ENCODE peak calls at places on chromosomes 3 and 15, in seven cellular contexts. One of them, this sample, is unnamed.

GRCh38 chr15:40289140-40289775 is 6.4 kb upstream of the ANKRD63 start:
- DNase-seq in fibroblast of pulmonary artery: no peak
- DNase-seq in stomach: peak; percentile 80
- DNase-seq in foreskin fibroblast: no peak
- DNase-seq in OCI-LY7: no peak
- DNase-seq in PC-3: peak; percentile 61
- DNase-seq in uterus: no peak
- DNase-seq in this sample: no peak

GRCh38 chr3:134369861-134370596 is 4.2 kb downstream of the AMOTL2 start:
- DNase-seq in fibroblast of pulmonary artery: peak; percentile 43
- DNase-seq in stomach: no peak
- DNase-seq in foreskin fibroblast: peak; percentile 34
- DNase-seq in OCI-LY7: no peak
- DNase-seq in PC-3: no peak
- DNase-seq in uterus: no peak
- DNase-seq in this sample: no peak

GRCh38 chr3:54870423-54870822 is 57.4 kb downstream of the LRTM1 start:
- DNase-seq in fibroblast of pulmonary artery: peak; percentile 94
- DNase-seq in stomach: no peak
- DNase-seq in foreskin fibroblast: peak; percentile 97
- DNase-seq in OCI-LY7: peak; percentile 10
- DNase-seq in PC-3: peak; percentile 85
- DNase-seq in uterus: no peak
- DNase-seq in this sample: peak; percentile 95

GRCh38 chr3:72516361-72516760 is 331.9 kb downstream of the SHQ1 start:
- DNase-seq in fibroblast of pulmonary artery: no peak
- DNase-seq in stomach: no peak
- DNase-seq in foreskin fibroblast: no peak
- DNase-seq in OCI-LY7: no peak
- DNase-seq in PC-3: peak; percentile 28
- DNase-seq in uterus: no peak
- DNase-seq in this sample: no peak

GRCh38 chr3:172808969-172809546 is 58.5 kb downstream of the ECT2 start:
- DNase-seq in fibroblast of pulmonary artery: peak; percentile 82
- DNase-seq in stomach: no peak
- DNase-seq in foreskin fibroblast: peak; percentile 56
- DNase-seq in OCI-LY7: peak; percentile 36
- DNase-seq in PC-3: peak; percentile 60
- DNase-seq in uterus: no peak
- DNase-seq in this sample: peak; percentile 7

GRCh38 chr15:73633991-73634495 is 854 bp upstream of the NPTN start:
- DNase-seq in fibroblast of pulmonary artery: peak; percentile 89
- DNase-seq in stomach: no peak
- DNase-seq in foreskin fibroblast: peak; percentile 95
- DNase-seq in OCI-LY7: no peak
- DNase-seq in PC-3: peak; percentile 98
- DNase-seq in uterus: no peak
- DNase-seq in this sample: peak; percentile 88

GRCh38 chr15:39887211-39887610 is 32.9 kb downstream of the GPR176 start:
- DNase-seq in fibroblast of pulmonary artery: no peak
- DNase-seq in stomach: no peak
- DNase-seq in foreskin fibroblast: no peak
- DNase-seq in OCI-LY7: no peak
- DNase-seq in PC-3: no peak
- DNase-seq in uterus: no peak
- DNase-seq in this sample: no peak

GRCh38 chr3:12347301-12347700 is 58.4 kb downstream of the PPARG start:
- DNase-seq in fibroblast of pulmonary artery: peak; percentile 48
- DNase-seq in stomach: no peak
- DNase-seq in foreskin fibroblast: no peak
- DNase-seq in OCI-LY7: no peak
- DNase-seq in PC-3: no peak
- DNase-seq in uterus: no peak
- DNase-seq in this sample: no peak

GRCh38 chr3:133535971-133536634 is 37.4 kb upstream of the CDV3 start:
- DNase-seq in fibroblast of pulmonary artery: peak; percentile 95
- DNase-seq in stomach: peak; percentile 63
- DNase-seq in foreskin fibroblast: peak; percentile 91
- DNase-seq in OCI-LY7: no peak
- DNase-seq in PC-3: peak; percentile 85
- DNase-seq in uterus: no peak
- DNase-seq in this sample: peak; percentile 71

GRCh38 chr15:51088585-51088984 is 6.1 kb downstream of the TNFAIP8L3 start:
- DNase-seq in fibroblast of pulmonary artery: no peak
- DNase-seq in stomach: no peak
- DNase-seq in foreskin fibroblast: no peak
- DNase-seq in OCI-LY7: no peak
- DNase-seq in PC-3: no peak
- DNase-seq in uterus: no peak
- DNase-seq in this sample: no peak

GRCh38 chr15:67550522-67550921 is 8.0 kb downstream of the MAP2K5 start:
- DNase-seq in fibroblast of pulmonary artery: peak; percentile 17
- DNase-seq in stomach: no peak
- DNase-seq in foreskin fibroblast: peak; percentile 16
- DNase-seq in OCI-LY7: no peak
- DNase-seq in PC-3: no peak
- DNase-seq in uterus: no peak
- DNase-seq in this sample: no peak

GRCh38 chr3:98817546-98817945 is 54.4 kb downstream of the ST3GAL6 start:
- DNase-seq in fibroblast of pulmonary artery: peak; percentile 80
- DNase-seq in stomach: no peak
- DNase-seq in foreskin fibroblast: no peak
- DNase-seq in OCI-LY7: peak; percentile 69
- DNase-seq in PC-3: peak; percentile 89
- DNase-seq in uterus: no peak
- DNase-seq in this sample: no peak

GRCh38 chr15:60913901-60914300 is 315.2 kb downstream of the RORA start:
- DNase-seq in fibroblast of pulmonary artery: no peak
- DNase-seq in stomach: no peak
- DNase-seq in foreskin fibroblast: no peak
- DNase-seq in OCI-LY7: no peak
- DNase-seq in PC-3: no peak
- DNase-seq in uterus: no peak
- DNase-seq in this sample: no peak

GRCh38 chr3:195888311-195888761 is 20.0 kb downstream of the TNK2 start:
- DNase-seq in fibroblast of pulmonary artery: no peak
- DNase-seq in stomach: no peak
- DNase-seq in foreskin fibroblast: no peak
- DNase-seq in OCI-LY7: no peak
- DNase-seq in PC-3: no peak
- DNase-seq in uterus: no peak
- DNase-seq in this sample: no peak

GRCh38 chr3:151047636-151048035 is 37.8 kb upstream of the MED12L start:
- DNase-seq in fibroblast of pulmonary artery: peak; percentile 45
- DNase-seq in stomach: no peak
- DNase-seq in foreskin fibroblast: no peak
- DNase-seq in OCI-LY7: no peak
- DNase-seq in PC-3: no peak
- DNase-seq in uterus: no peak
- DNase-seq in this sample: no peak

GRCh38 chr3:43087249-43087776 is 18.6 kb downstream of the POMGNT2 start:
- DNase-seq in fibroblast of pulmonary artery: no peak
- DNase-seq in stomach: no peak
- DNase-seq in foreskin fibroblast: peak; percentile 15
- DNase-seq in OCI-LY7: no peak
- DNase-seq in PC-3: peak; percentile 13
- DNase-seq in uterus: no peak
- DNase-seq in this sample: no peak

GRCh38 chr3:196135693-196136639 is 54.1 kb upstream of the TFRC start:
- DNase-seq in fibroblast of pulmonary artery: no peak
- DNase-seq in stomach: no peak
- DNase-seq in foreskin fibroblast: peak; percentile 38
- DNase-seq in OCI-LY7: no peak
- DNase-seq in PC-3: peak; percentile 49
- DNase-seq in uterus: no peak
- DNase-seq in this sample: no peak

GRCh38 chr3:22210693-22211092 is 459.7 kb upstream of the ZNF385D start:
- DNase-seq in fibroblast of pulmonary artery: no peak
- DNase-seq in stomach: no peak
- DNase-seq in foreskin fibroblast: no peak
- DNase-seq in OCI-LY7: no peak
- DNase-seq in PC-3: no peak
- DNase-seq in uterus: no peak
- DNase-seq in this sample: no peak

GRCh38 chr15:78565097-78565950 is at the start of gene CHRNA5:
- DNase-seq in fibroblast of pulmonary artery: peak; percentile 75
- DNase-seq in stomach: peak; percentile 94
- DNase-seq in foreskin fibroblast: peak; percentile 93
- DNase-seq in OCI-LY7: peak; percentile 78
- DNase-seq in PC-3: peak; percentile 88
- DNase-seq in uterus: peak; percentile 71
- DNase-seq in this sample: peak; percentile 13

GRCh38 chr3:126134219-126134975 is 46.0 kb downstream of the ALDH1L1 start:
- DNase-seq in fibroblast of pulmonary artery: peak; percentile 61
- DNase-seq in stomach: peak; percentile 60
- DNase-seq in foreskin fibroblast: peak; percentile 75
- DNase-seq in OCI-LY7: peak; percentile 54
- DNase-seq in PC-3: peak; percentile 54
- DNase-seq in uterus: peak; percentile 70
- DNase-seq in this sample: no peak

GRCh38 chr3:65178703-65179102 is 490.9 kb upstream of the ADAMTS9 start:
- DNase-seq in fibroblast of pulmonary artery: peak; percentile 19
- DNase-seq in stomach: no peak
- DNase-seq in foreskin fibroblast: peak; percentile 59
- DNase-seq in OCI-LY7: no peak
- DNase-seq in PC-3: no peak
- DNase-seq in uterus: no peak
- DNase-seq in this sample: no peak

GRCh38 chr15:56877591-56877990 is 40.9 kb upstream of the TCF12 start:
- DNase-seq in fibroblast of pulmonary artery: peak; percentile 56
- DNase-seq in stomach: no peak
- DNase-seq in foreskin fibroblast: no peak
- DNase-seq in OCI-LY7: no peak
- DNase-seq in PC-3: no peak
- DNase-seq in uterus: no peak
- DNase-seq in this sample: no peak

GRCh38 chr3:39753361-39753760 is 56.0 kb upstream of the MYRIP start:
- DNase-seq in fibroblast of pulmonary artery: no peak
- DNase-seq in stomach: no peak
- DNase-seq in foreskin fibroblast: peak; percentile 2
- DNase-seq in OCI-LY7: no peak
- DNase-seq in PC-3: no peak
- DNase-seq in uterus: no peak
- DNase-seq in this sample: no peak

GRCh38 chr3:39754549-39754948 is 54.9 kb upstream of the MYRIP start:
- DNase-seq in fibroblast of pulmonary artery: no peak
- DNase-seq in stomach: no peak
- DNase-seq in foreskin fibroblast: no peak
- DNase-seq in OCI-LY7: no peak
- DNase-seq in PC-3: no peak
- DNase-seq in uterus: no peak
- DNase-seq in this sample: no peak

GRCh38 chr3:39752019-39752637 is 57.3 kb upstream of the MYRIP start:
- DNase-seq in fibroblast of pulmonary artery: no peak
- DNase-seq in stomach: no peak
- DNase-seq in foreskin fibroblast: no peak
- DNase-seq in OCI-LY7: no peak
- DNase-seq in PC-3: no peak
- DNase-seq in uterus: no peak
- DNase-seq in this sample: no peak

GRCh38 chr3:39750677-39751076 is 58.7 kb upstream of the MYRIP start:
- DNase-seq in fibroblast of pulmonary artery: no peak
- DNase-seq in stomach: no peak
- DNase-seq in foreskin fibroblast: no peak
- DNase-seq in OCI-LY7: no peak
- DNase-seq in PC-3: no peak
- DNase-seq in uterus: no peak
- DNase-seq in this sample: no peak

GRCh38 chr3:39752751-39753150 is 56.7 kb upstream of the MYRIP start:
- DNase-seq in fibroblast of pulmonary artery: peak; percentile 14
- DNase-seq in stomach: no peak
- DNase-seq in foreskin fibroblast: peak; percentile 27
- DNase-seq in OCI-LY7: no peak
- DNase-seq in PC-3: no peak
- DNase-seq in uterus: no peak
- DNase-seq in this sample: no peak
- H3K4me3 ChIP-seq in fibroblast of pulmonary artery: no peak overlapping the region
- H3K4me3 ChIP-seq in stomach: no peak overlapping the region
- H3K4me3 ChIP-seq in foreskin fibroblast: no peak overlapping the region
- H3K4me3 ChIP-seq in OCI-LY7: no peak overlapping the region
- H3K4me3 ChIP-seq in PC-3: no peak overlapping the region
- H3K4me3 ChIP-seq in uterus: no peak overlapping the region
- H3K4me3 ChIP-seq in this sample: no peak overlapping the region

GRCh38 chr15:95826831-95827230 is 503.7 kb upstream of the NR2F2 start:
- DNase-seq in fibroblast of pulmonary artery: no peak
- DNase-seq in stomach: no peak
- DNase-seq in foreskin fibroblast: no peak
- DNase-seq in OCI-LY7: no peak
- DNase-seq in PC-3: peak; percentile 58
- DNase-seq in uterus: no peak
- DNase-seq in this sample: no peak
- TF ChIP-seq CTCF in fibroblast of pulmonary artery: peak; percentile 14
- TF ChIP-seq CTCF in stomach: peak; percentile 13
- TF ChIP-seq CTCF in foreskin fibroblast: no peak
- TF ChIP-seq CTCF in OCI-LY7: peak; percentile 14
- TF ChIP-seq CTCF in PC-3: peak; percentile 64
- TF ChIP-seq CTCF in uterus: no peak
- TF ChIP-seq CTCF in this sample: no peak

GRCh38 chr3:48708481-48708889 is 8.5 kb downstream of the IP6K2 start:
- DNase-seq in fibroblast of pulmonary artery: peak; percentile 36
- DNase-seq in stomach: no peak
- DNase-seq in foreskin fibroblast: peak; percentile 83
- DNase-seq in OCI-LY7: no peak
- DNase-seq in PC-3: peak; percentile 35
- DNase-seq in uterus: no peak
- DNase-seq in this sample: peak; percentile 17
- H3K4me3 ChIP-seq in fibroblast of pulmonary artery: no peak overlapping the region
- H3K4me3 ChIP-seq in stomach: no peak overlapping the region
- H3K4me3 ChIP-seq in foreskin fibroblast: no peak overlapping the region
- H3K4me3 ChIP-seq in OCI-LY7: no peak overlapping the region
- H3K4me3 ChIP-seq in PC-3: no peak overlapping the region
- H3K4me3 ChIP-seq in uterus: no peak overlapping the region
- H3K4me3 ChIP-seq in this sample: no peak overlapping the region

DNA sequence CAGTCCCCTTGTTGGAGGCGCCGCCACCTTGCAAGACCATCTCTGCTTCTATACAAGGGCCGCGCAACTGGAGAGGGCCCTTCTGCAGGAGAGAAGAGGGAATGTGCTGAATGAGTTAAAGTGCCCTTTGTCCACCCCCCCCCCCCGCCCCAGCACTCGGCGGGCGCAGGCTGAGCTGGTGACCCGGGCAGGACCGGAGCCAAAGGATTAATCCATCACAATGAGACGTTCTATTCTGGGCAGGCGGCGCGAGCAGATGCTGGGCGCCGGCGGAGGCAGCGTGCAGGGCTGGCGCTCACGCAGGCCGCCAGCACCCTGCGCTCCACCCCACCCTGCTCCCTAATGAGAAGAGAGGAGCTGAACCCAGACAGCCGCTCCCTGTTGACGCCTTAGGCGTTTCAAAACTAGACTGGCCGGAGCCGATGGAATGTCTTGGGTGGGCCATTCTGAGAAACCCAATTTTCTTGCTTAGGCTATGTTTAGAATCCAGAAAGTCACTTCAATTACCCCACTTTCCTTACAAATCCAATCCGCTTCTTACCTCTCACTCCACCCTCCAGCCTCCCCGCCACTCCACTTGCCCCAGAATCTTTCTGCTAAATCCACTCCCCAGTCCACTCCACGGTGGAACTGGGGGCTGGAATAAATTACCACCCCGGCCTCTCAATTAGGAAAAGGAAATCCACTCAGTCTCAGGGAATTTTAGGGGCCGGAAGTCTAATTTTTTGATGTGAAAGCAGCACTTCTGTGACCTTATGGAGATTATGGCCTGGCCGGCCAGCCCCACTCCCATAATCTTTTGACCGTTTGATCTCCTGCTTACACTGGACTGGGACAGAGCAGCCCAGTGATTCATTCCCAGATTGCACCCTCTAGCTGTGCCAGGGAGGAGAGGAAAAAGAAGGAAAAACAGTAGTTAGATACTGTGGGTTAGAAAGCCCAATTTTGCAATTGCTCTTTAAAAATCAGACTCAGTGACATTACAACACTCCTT is 32.7 kb downstream of the GJD2 start:
- DNase-seq in fibroblast of pulmonary artery: peak; percentile 30
- DNase-seq in stomach: no peak
- DNase-seq in foreskin fibroblast: peak; percentile 78
- DNase-seq in OCI-LY7: no peak
- DNase-seq in PC-3: no peak
- DNase-seq in uterus: peak; percentile 19
- DNase-seq in this sample: peak; percentile 52
- TF ChIP-seq CTCF in fibroblast of pulmonary artery: peak; percentile 16
- TF ChIP-seq CTCF in stomach: no peak
- TF ChIP-seq CTCF in foreskin fibroblast: peak; percentile 15
- TF ChIP-seq CTCF in OCI-LY7: no peak
- TF ChIP-seq CTCF in PC-3: no peak
- TF ChIP-seq CTCF in uterus: no peak
- TF ChIP-seq CTCF in this sample: peak; percentile 27

This sample was measured in AG09309.